ENCODE peak calls at places on chromosomes 7 and 10, in seven cellular contexts. D is OCI-LY7; G is activated CD8-positive, alpha-beta T cell treated with anti-CD3 and anti-CD28 coated beads for 36 hours; K is adrenal gland; X is suprapubic skin; L is body of pancreas; V is GM20000. W is an unnamed sample.
A peak's percentile ranks its signal among the peaks of the same experiment; 100 is the strongest.

GRCh38 chr10:17472481-17473227 is 18.3 kb upstream of the ST8SIA6 start:
- DNase-seq in L (no peak), D (no peak), X (no peak), V (no peak), G (no peak), K (no peak), W (no peak)

GRCh38 chr7:143013473-143013872 is 13.5 kb downstream of the OR9A2 start:
- DNase-seq in L (no peak), G (no peak), X (no peak), D (peak; percentile 62), V (no peak), K (no peak), W (no peak)

GRCh38 chr10:114322344-114322743 is 82.0 kb downstream of the AFAP1L2 start:
- DNase-seq in K (no peak), G (no peak), V (no peak), L (no peak), X (no peak), D (no peak), W (no peak)

GRCh38 chr7:24119852-24120251 is 164.1 kb upstream of the NPY start:
- DNase-seq in K (no peak), X (no peak), G (no peak), L (no peak), V (no peak), D (no peak), W (no peak)

GRCh38 chr10:810351-810846 is 120.9 kb upstream of the DIP2C start:
- DNase-seq in X (no peak), L (no peak), G (no peak), D (peak; percentile 50), V (peak; percentile 31), K (no peak), W (peak; percentile 41)

GRCh38 chr7:68119411-68119810 is 1122.8 kb downstream of the TYW1 start:
- DNase-seq in K (no peak), V (no peak), X (no peak), D (no peak), L (no peak), G (no peak), W (no peak)

GRCh38 chr7:29557954-29558353 is 5.7 kb upstream of the PRR15 start:
- DNase-seq in X (no peak), L (no peak), K (peak; percentile 44), D (no peak), G (no peak), V (no peak), W (no peak)

GRCh38 chr10:104242545-104242944 is 10.4 kb upstream of the CFAP43 start:
- DNase-seq in D (no peak), X (no peak), V (no peak), K (no peak), L (no peak), G (no peak), W (no peak)

GRCh38 chr10:98649170-98649569 is 202.4 kb upstream of the HPS1 start:
- DNase-seq in G (no peak), D (no peak), K (no peak), L (no peak), X (no peak), V (no peak), W (no peak)

GRCh38 chr10:78905015-78905939 is 163.5 kb upstream of the ZMIZ1 start:
- DNase-seq in G (no peak), X (peak; percentile 57), K (no peak), L (no peak), D (no peak), V (no peak), W (no peak)

GRCh38 chr10:47047127-47047504 is 135.9 kb downstream of the PTPN20 start:
- DNase-seq in G (no peak), D (no peak), K (no peak), L (peak; percentile 3), V (no peak), X (peak; percentile 64), W (no peak)

GRCh38 chr7:73822319-73823173 is 8.2 kb upstream of the CLDN4 start:
- DNase-seq in D (no peak), K (peak; percentile 95), X (no peak), G (no peak), L (peak; percentile 55), V (no peak), W (no peak)

GRCh38 chr10:69152002-69152401 is 28.0 kb downstream of the VPS26A start:
- DNase-seq in V (no peak), K (no peak), X (no peak), G (peak; percentile 7), D (no peak), L (no peak), W (no peak)

GRCh38 chr7:133433165-133433812 is 180.4 kb downstream of the EXOC4 start:
- DNase-seq in G (no peak), K (no peak), X (no peak), V (no peak), L (no peak), D (no peak), W (no peak)

GRCh38 chr10:125411724-125412123 is 251.4 kb upstream of the CTBP2 start:
- DNase-seq in V (no peak), X (no peak), K (no peak), L (no peak), G (no peak), D (no peak), W (no peak)

GRCh38 chr10:119541459-119542356 is 811 bp downstream of the RGS10 start:
- DNase-seq in V (peak; percentile 58), K (no peak), G (peak; percentile 79), X (no peak), D (peak; percentile 45), L (no peak), W (no peak)

GRCh38 chr10:101241840-101242707 is 12.8 kb upstream of the LBX1 start:
- DNase-seq in D (no peak), X (no peak), L (no peak), G (no peak), V (no peak), K (no peak), W (no peak)

GRCh38 chr10:127405221-127405620 is 143.9 kb upstream of the NPS start:
- DNase-seq in G (no peak), K (no peak), X (no peak), L (no peak), V (no peak), D (no peak), W (no peak)

GRCh38 chr10:77506517-77506916 is 131.1 kb downstream of the KCNMA1 start:
- DNase-seq in L (no peak), V (no peak), X (no peak), K (no peak), G (no peak), D (no peak), W (no peak)

GRCh38 chr7:151093748-151094147 is 7.5 kb downstream of the AGAP3 start:
- DNase-seq in V (no peak), G (no peak), D (no peak), L (no peak), X (no peak), K (no peak), W (no peak)

GRCh38 chr7:39651262-39651661 is 27.9 kb downstream of the RALA start:
- DNase-seq in G (no peak), K (no peak), X (no peak), L (no peak), V (no peak), D (no peak), W (no peak)

GRCh38 chr7:123437447-123437995 is 96.9 kb downstream of the IQUB start:
- DNase-seq in G (no peak), D (no peak), L (no peak), K (no peak), X (no peak), V (no peak), W (no peak)

GRCh38 chr10:114613237-114613979 is 44.7 kb downstream of the ABLIM1 start:
- DNase-seq in D (no peak), X (no peak), L (peak; percentile 71), G (no peak), V (no peak), K (no peak), W (no peak)

GRCh38 chr10:210297-210696 is 75.0 kb downstream of the ZMYND11 start:
- DNase-seq in L (no peak), K (no peak), V (no peak), D (no peak), G (no peak), X (no peak), W (no peak)

GRCh38 chr7:20735346-20736065 is 51.2 kb downstream of the SP8 start:
- DNase-seq in V (no peak), D (no peak), G (no peak), K (no peak), L (no peak), X (no peak), W (no peak)

GRCh38 chr7:11466517-11467105 is 365.4 kb downstream of the THSD7A start:
- DNase-seq in K (no peak), D (no peak), X (no peak), L (no peak), G (no peak), V (no peak), W (no peak)

GRCh38 chr7:3436746-3437145 is 135.7 kb downstream of the SDK1 start:
- DNase-seq in G (no peak), D (no peak), L (no peak), K (no peak), V (no peak), X (no peak), W (no peak)

GRCh38 chr10:70135046-70135445 is 2.4 kb upstream of the AIFM2 start:
- DNase-seq in X (no peak), V (peak; percentile 11), D (no peak), G (no peak), L (no peak), K (no peak), W (no peak)

GRCh38 chr10:103556383-103557007 is 63.0 kb downstream of the NEURL1 start:
- DNase-seq in G (no peak), K (no peak), V (no peak), X (no peak), D (no peak), L (no peak), W (no peak)

GRCh38 chr10:89954787-89955566 is 253.6 kb downstream of the KIF20B start:
- DNase-seq in L (no peak), K (no peak), V (peak; percentile 25), G (no peak), D (peak; percentile 10), X (no peak), W (no peak)
- TF ChIP-seq CTCF in L (no peak), K (peak; percentile 51), V (no peak), G (peak; percentile 50), D (peak; percentile 87), X (peak; percentile 12), W (peak; percentile 62)

GRCh38 chr7:144063710-144064109 is 5.9 kb upstream of the OR2A25 start:
- DNase-seq in G (no peak), X (no peak), V (peak; percentile 5), D (no peak), K (no peak), L (no peak), W (no peak)
- TF ChIP-seq CTCF in G (peak; percentile 49), X (no peak), V (no peak), D (peak; percentile 60), K (no peak), L (no peak), W (peak; percentile 71)

GRCh38 chr7:156816943-156817572 is 75.9 kb downstream of the LMBR1 start:
- DNase-seq in L (no peak), D (peak; percentile 33), V (peak; percentile 16), X (no peak), G (no peak), K (no peak), W (no peak)
- TF ChIP-seq CTCF in L (no peak), D (peak; percentile 88), V (no peak), X (peak; percentile 7), G (peak; percentile 75), K (peak; percentile 49), W (peak; percentile 44)

DNA sequence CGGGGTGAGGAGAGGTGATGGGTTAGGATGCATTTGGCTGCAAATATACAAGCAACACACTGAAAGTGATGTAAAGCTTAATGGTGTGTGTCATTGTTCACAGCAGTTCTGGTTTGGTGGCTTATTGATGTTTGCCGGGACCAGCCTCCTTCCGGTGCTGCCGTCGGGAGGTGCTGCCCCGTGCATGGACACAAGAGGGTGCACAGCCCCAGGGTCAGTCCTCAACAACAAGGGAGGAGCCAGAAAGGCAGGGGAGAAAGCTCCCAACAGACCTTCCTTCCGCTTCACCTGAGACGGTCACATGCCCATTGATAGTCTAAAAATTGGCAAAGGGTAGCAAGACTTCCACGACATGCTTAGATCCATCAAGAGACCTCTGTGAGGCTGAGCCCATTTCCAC is 9.5 kb downstream of the RNF32 start:
- DNase-seq in K (no peak), X (no peak), G (peak; percentile 45), D (no peak), L (peak; percentile 54), V (peak; percentile 52), W (peak; percentile 45)
- TF ChIP-seq CTCF in K (peak; percentile 7), X (no peak), G (peak; percentile 35), D (no peak), L (no peak), V (peak; percentile 29), W (no peak)

W was measured in endothelial cell.